ENCODE peak calls at places on chromosomes 1 and 21, in nine cellular contexts. Y is Karpas-422; F is NCI-H1436; B is fibroblast of lung; M is ovary; I is activated CD4-positive, alpha-beta T cell treated with anti-CD3 and anti-CD28 coated beads for 48 hours; P is GM13977; J is PC-3; Q is iPS-NIHi11. X is an unnamed sample.
A peak's percentile ranks its signal among the peaks of the same experiment; 100 is the strongest.

GRCh38 chr21:30206551-30207251 is 9.2 kb downstream of the CLDN8 start:
- DNase-seq in J (peak; percentile 55), F (no peak), Q (no peak), P (no peak), I (no peak), M (no peak), B (peak; percentile 10), Y (no peak), X (no peak)

GRCh38 chr1:113929750-113930498 is 800 bp downstream of the HIPK1 start:
- DNase-seq in J (peak; percentile 22), Q (no peak), B (no peak), Y (peak; percentile 77), I (peak; percentile 72), M (peak; percentile 33), P (peak; percentile 70), F (no peak), X (no peak)

GRCh38 chr1:243549108-243549507 is 293.3 kb downstream of the SDCCAG8 start:
- DNase-seq in M (no peak), B (peak; percentile 91), Q (no peak), P (no peak), I (no peak), F (no peak), J (peak; percentile 45), Y (no peak), X (no peak)

GRCh38 chr1:25051504-25051903 is 121.4 kb upstream of the RUNX3 start:
- DNase-seq in J (no peak), F (no peak), M (no peak), Q (no peak), B (no peak), Y (no peak), I (no peak), P (no peak), X (no peak)

GRCh38 chr1:205313681-205314308 is 7.8 kb downstream of the NUAK2 start:
- DNase-seq in Y (peak; percentile 67), J (no peak), Q (peak; percentile 84), I (peak; percentile 48), M (peak; percentile 63), F (peak; percentile 79), P (peak; percentile 77), B (peak; percentile 91), X (no peak)

GRCh38 chr1:65421341-65422174 is 1.1 kb downstream of the LEPR start:
- DNase-seq in B (peak; percentile 39), I (no peak), Y (peak; percentile 65), Q (no peak), J (no peak), F (no peak), P (no peak), M (no peak), X (peak; percentile 63)

GRCh38 chr1:40140211-40140709 is 20.9 kb upstream of the RLF start:
- DNase-seq in F (no peak), P (no peak), Q (no peak), B (peak; percentile 47), J (peak; percentile 68), I (no peak), M (no peak), Y (no peak), X (no peak)

GRCh38 chr1:19613075-19613748 is 30.9 kb upstream of the NBL1 start:
- DNase-seq in F (no peak), P (no peak), Y (no peak), B (no peak), Q (no peak), M (no peak), J (no peak), I (no peak), X (no peak)

GRCh38 chr1:60998786-60999185 is 83.6 kb upstream of the NFIA start:
- DNase-seq in P (no peak), J (no peak), Y (no peak), Q (no peak), B (no peak), M (no peak), F (no peak), I (no peak), X (no peak)

GRCh38 chr1:246608616-246609376 is 42.5 kb downstream of the CNST start:
- DNase-seq in Y (no peak), F (no peak), I (peak; percentile 51), B (peak; percentile 88), M (no peak), P (peak; percentile 42), Q (peak; percentile 60), J (peak; percentile 99), X (peak; percentile 96)

GRCh38 chr1:25718738-25719137 is 81.3 kb upstream of the SELENON start:
- DNase-seq in F (no peak), I (no peak), Y (no peak), J (no peak), M (no peak), P (no peak), Q (no peak), B (no peak), X (no peak)

GRCh38 chr1:31789259-31790065 is 25.3 kb upstream of the ADGRB2 start:
- DNase-seq in M (peak; percentile 93), Y (peak; percentile 98), P (peak; percentile 95), J (peak; percentile 91), I (peak; percentile 99), Q (peak; percentile 99), B (peak; percentile 85), F (peak; percentile 84), X (peak; percentile 70)

GRCh38 chr21:14591882-14592281 is 45.8 kb upstream of the SAMSN1 start:
- DNase-seq in B (peak; percentile 8), Y (no peak), F (no peak), J (peak; percentile 26), P (no peak), Q (no peak), I (no peak), M (no peak), X (peak; percentile 96)

GRCh38 chr1:220808501-220809186 is 21.9 kb downstream of the MTARC1 start:
- DNase-seq in Q (no peak), P (no peak), F (no peak), M (no peak), Y (no peak), J (no peak), I (no peak), B (peak; percentile 13), X (no peak)

GRCh38 chr1:170776777-170777176 is 112.8 kb downstream of the PRRX1 start:
- DNase-seq in Q (no peak), B (no peak), I (no peak), M (no peak), P (no peak), F (no peak), Y (no peak), J (no peak), X (no peak)

GRCh38 chr1:115595279-115596079 is 46.3 kb upstream of the VANGL1 start:
- DNase-seq in J (peak; percentile 97), Q (peak; percentile 83), P (peak; percentile 56), B (peak; percentile 94), I (peak; percentile 81), F (peak; percentile 89), M (peak; percentile 78), Y (peak; percentile 83), X (peak; percentile 27)

GRCh38 chr1:24151175-24151533 is 8.2 kb upstream of the IL22RA1 start:
- DNase-seq in F (peak; percentile 94), M (no peak), J (peak; percentile 69), P (no peak), Y (peak; percentile 83), B (no peak), Q (peak; percentile 76), I (no peak), X (no peak)

GRCh38 chr1:47725732-47726495 is 271.3 kb downstream of the TRABD2B start:
- DNase-seq in B (peak; percentile 57), P (peak; percentile 87), J (peak; percentile 87), Y (peak; percentile 93), Q (peak; percentile 84), M (peak; percentile 29), I (peak; percentile 81), F (peak; percentile 81), X (peak; percentile 68)

GRCh38 chr1:94617957-94618739 is 76.6 kb upstream of the F3 start:
- DNase-seq in Q (no peak), J (no peak), F (no peak), Y (no peak), B (no peak), M (no peak), P (no peak), I (no peak), X (no peak)

GRCh38 chr1:56491441-56491840 is 87.9 kb downstream of the PLPP3 start:
- DNase-seq in F (no peak), I (no peak), M (no peak), B (peak; percentile 42), Y (no peak), Q (no peak), J (peak; percentile 44), P (no peak), X (no peak)

GRCh38 chr1:116330342-116330652 is 42.7 kb upstream of the ATP1A1 start:
- DNase-seq in Q (peak; percentile 27), M (no peak), F (no peak), B (no peak), Y (peak; percentile 91), I (no peak), P (no peak), J (peak; percentile 71), X (no peak)

GRCh38 chr1:117964290-117965038 is 34.9 kb downstream of the WDR3 start:
- DNase-seq in Y (no peak), B (peak; percentile 47), J (no peak), Q (no peak), P (no peak), I (no peak), F (no peak), M (no peak), X (no peak)

GRCh38 chr1:241413386-241413785 is 56.4 kb upstream of the RGS7 start:
- DNase-seq in B (peak; percentile 68), J (peak; percentile 98), M (no peak), Y (no peak), F (no peak), P (no peak), Q (no peak), I (no peak), X (no peak)

GRCh38 chr1:178495741-178496409 is 889 bp downstream of the CLEC20A start:
- DNase-seq in F (no peak), Q (no peak), P (no peak), M (no peak), J (no peak), I (no peak), Y (no peak), B (no peak), X (no peak)

GRCh38 chr1:224736619-224737352 is 120.7 kb downstream of the CNIH3 start:
- DNase-seq in P (peak; percentile 52), J (no peak), I (no peak), Q (peak; percentile 45), M (no peak), B (peak; percentile 63), F (no peak), Y (no peak), X (no peak)

GRCh38 chr1:91796390-91796654 is 89.6 kb downstream of the TGFBR3 start:
- DNase-seq in Y (no peak), F (no peak), P (no peak), Q (no peak), I (no peak), M (no peak), B (no peak), J (no peak), X (no peak)

GRCh38 chr1:5286244-5286643 is 631.8 kb downstream of the AJAP1 start:
- DNase-seq in Y (peak; percentile 72), Q (no peak), B (no peak), P (no peak), I (peak; percentile 55), F (no peak), M (no peak), J (no peak), X (no peak)

GRCh38 chr1:220217383-220217988 is 54.8 kb downstream of the RAB3GAP2 start:
- DNase-seq in P (no peak), M (no peak), Q (no peak), J (peak; percentile 68), B (no peak), I (no peak), Y (peak; percentile 71), F (no peak), X (no peak)

GRCh38 chr1:213987876-213988638 is at the start of gene PROX1:
- DNase-seq in M (peak; percentile 88), B (peak; percentile 93), F (peak; percentile 92), P (peak; percentile 83), I (peak; percentile 57), J (peak; percentile 82), Y (peak; percentile 95), Q (peak; percentile 83), X (no peak)

GRCh38 chr1:230820568-230820967 is 47.8 kb downstream of the C1orf198 start:
- DNase-seq in J (no peak), M (no peak), P (no peak), Y (no peak), B (no peak), F (no peak), I (no peak), Q (no peak), X (no peak)

GRCh38 chr1:23793018-23793781 is 2.3 kb downstream of the LYPLA2 start:
- DNase-seq in Y (no peak), F (no peak), Q (peak; percentile 41), I (peak; percentile 53), P (peak; percentile 36), M (no peak), J (no peak), B (peak; percentile 68), X (no peak)

X was measured in AML-193.